ENCODE peak calls at places on chromosomes 7 and 10, in ten cellular contexts. M is psoas muscle; G is GM10248; X is foreskin fibroblast; A is kidney epithelial cell; K is GM13977; C is tibial artery; W is CD8-positive, alpha-beta T cell; T is A549; Q is adrenal gland. O is an unnamed sample.

GRCh38 chr10:90592903-90593302 is 264.9 kb downstream of the HTR7 start:
- DNase-seq in A (peak), W (no peak), C (peak), Q (peak), G (peak), X (peak), T (peak), K (peak), M (no peak), O (peak)

GRCh38 chr10:43160067-43160918 is 22.0 kb downstream of the CSGALNACT2 start:
- DNase-seq in X (peak), G (peak), A (no peak), Q (no peak), C (no peak), K (no peak), W (no peak), T (no peak), M (no peak), O (no peak)

GRCh38 chr7:120512701-120513100 is 239.7 kb downstream of the KCND2 start:
- DNase-seq in T (no peak), C (no peak), K (no peak), Q (no peak), W (no peak), X (no peak), M (no peak), G (no peak), A (no peak), O (no peak)

GRCh38 chr10:58023341-58024073 is 244.2 kb downstream of the IPMK start:
- DNase-seq in W (no peak), X (peak), K (no peak), G (no peak), C (no peak), M (no peak), T (peak), A (peak), Q (no peak), O (no peak)

GRCh38 chr7:32477649-32477980 is 12.6 kb downstream of the LSM5 start:
- DNase-seq in Q (no peak), X (no peak), G (no peak), T (no peak), A (no peak), C (no peak), W (no peak), K (no peak), M (no peak), O (no peak)

GRCh38 chr7:132004528-132004927 is 448.1 kb upstream of the PODXL start:
- DNase-seq in G (no peak), K (no peak), W (no peak), M (no peak), T (no peak), A (no peak), Q (no peak), C (no peak), X (peak), O (no peak)

GRCh38 chr7:47945261-47946015 is 2.8 kb downstream of the PKD1L1 start:
- DNase-seq in Q (peak), W (peak), T (peak), X (peak), G (peak), M (peak), K (peak), A (no peak), C (peak), O (peak)

GRCh38 chr7:27262121-27262520 is 19.5 kb downstream of the EVX1 start:
- DNase-seq in G (no peak), M (no peak), A (no peak), T (no peak), Q (no peak), C (no peak), K (no peak), X (no peak), W (no peak), O (no peak)

GRCh38 chr7:106217089-106217542 is 67.7 kb downstream of the NAMPT start:
- DNase-seq in W (no peak), M (peak), A (no peak), G (no peak), K (no peak), Q (peak), C (peak), T (peak), X (peak), O (peak)

GRCh38 chr7:54559401-54559800 is 17.2 kb downstream of the VSTM2A start:
- DNase-seq in Q (no peak), A (no peak), K (no peak), X (no peak), C (no peak), G (no peak), M (no peak), T (no peak), W (no peak), O (no peak)

GRCh38 chr7:37142943-37143342 is 305.7 kb downstream of the ELMO1 start:
- DNase-seq in T (no peak), X (no peak), C (no peak), M (no peak), A (no peak), Q (no peak), W (no peak), G (no peak), K (no peak), O (no peak)

GRCh38 chr10:132443605-132443997 is 46.6 kb downstream of the PWWP2B start:
- DNase-seq in G (peak), T (no peak), C (no peak), M (no peak), K (peak), Q (peak), W (peak), X (no peak), A (no peak), O (no peak)

GRCh38 chr7:129144834-129145668 is 544 bp downstream of the TSPAN33 start:
- DNase-seq in A (no peak), X (no peak), T (no peak), G (no peak), M (no peak), K (no peak), W (peak), Q (no peak), C (no peak), O (no peak)

GRCh38 chr7:159032310-159032709 is 112.4 kb downstream of the VIPR2 start:
- DNase-seq in Q (peak), K (no peak), C (peak), W (peak), X (no peak), T (no peak), A (no peak), G (no peak), M (no peak), O (no peak)

GRCh38 chr10:34613491-34613890 is 201.6 kb downstream of the PARD3 start:
- DNase-seq in K (no peak), A (no peak), M (no peak), T (no peak), G (no peak), Q (no peak), X (no peak), W (no peak), C (no peak), O (no peak)

GRCh38 chr7:51013218-51013786 is 230.6 kb upstream of the GRB10 start:
- DNase-seq in T (no peak), K (no peak), G (no peak), W (no peak), M (no peak), A (no peak), Q (no peak), X (no peak), C (no peak), O (no peak)

GRCh38 chr10:31723074-31723750 is 205.4 kb downstream of the ARHGAP12 start:
- DNase-seq in Q (no peak), X (no peak), M (no peak), K (no peak), A (peak), C (no peak), W (no peak), G (no peak), T (no peak), O (no peak)

GRCh38 chr7:135845415-135846075 is 96.9 kb upstream of the FAM180A start:
- DNase-seq in T (no peak), K (no peak), M (no peak), C (no peak), A (no peak), X (no peak), W (no peak), G (no peak), Q (no peak), O (no peak)

GRCh38 chr10:70903262-70903921 is 15.0 kb upstream of the PCBD1 start:
- DNase-seq in M (peak), A (no peak), Q (peak), T (peak), G (peak), X (peak), K (peak), W (peak), C (no peak), O (no peak)

GRCh38 chr7:35802649-35803048 is 1.8 kb downstream of the SEPTIN7 start:
- DNase-seq in K (peak), W (peak), M (no peak), T (no peak), X (no peak), G (peak), C (no peak), A (no peak), Q (no peak), O (no peak)

GRCh38 chr7:140326116-140326928 is 72.0 kb downstream of the SLC37A3 start:
- DNase-seq in G (peak), A (peak), K (peak), C (peak), M (peak), X (peak), W (peak), Q (peak), T (peak), O (peak)

GRCh38 chr10:85862771-85863170 is 503.8 kb downstream of the GRID1 start:
- DNase-seq in K (no peak), C (no peak), M (no peak), X (no peak), G (no peak), W (no peak), A (no peak), Q (no peak), T (no peak), O (no peak)

GRCh38 chr7:102424129-102424551 is 9.2 kb upstream of the ORAI2 start:
- DNase-seq in A (no peak), G (peak), W (no peak), X (no peak), T (no peak), K (no peak), C (no peak), M (no peak), Q (no peak), O (no peak)

GRCh38 chr7:1640376-1641172 is 29.5 kb upstream of the ELFN1 start:
- DNase-seq in A (no peak), G (no peak), W (no peak), T (no peak), Q (no peak), C (no peak), X (no peak), M (no peak), K (no peak), O (no peak)

GRCh38 chr10:5942001-5942400 is 35.3 kb downstream of the IL15RA start:
- DNase-seq in W (no peak), C (no peak), M (peak), A (no peak), Q (no peak), T (no peak), G (no peak), X (no peak), K (no peak), O (no peak)

GRCh38 chr7:21616796-21617436 is 74.1 kb downstream of the DNAH11 start:
- DNase-seq in X (peak), K (no peak), C (no peak), A (peak), T (peak), G (no peak), W (no peak), M (no peak), Q (no peak), O (no peak)

GRCh38 chr7:22853674-22854157 is 31.1 kb upstream of the TOMM7 start:
- DNase-seq in K (peak), A (no peak), X (no peak), M (no peak), W (peak), C (no peak), Q (no peak), T (peak), G (no peak), O (no peak)
- TF ChIP-seq CTCF in K (peak), A (peak), X (peak), M (no peak), W (no peak), C (peak), Q (peak), T (peak), G (peak), O (peak)

DNA sequence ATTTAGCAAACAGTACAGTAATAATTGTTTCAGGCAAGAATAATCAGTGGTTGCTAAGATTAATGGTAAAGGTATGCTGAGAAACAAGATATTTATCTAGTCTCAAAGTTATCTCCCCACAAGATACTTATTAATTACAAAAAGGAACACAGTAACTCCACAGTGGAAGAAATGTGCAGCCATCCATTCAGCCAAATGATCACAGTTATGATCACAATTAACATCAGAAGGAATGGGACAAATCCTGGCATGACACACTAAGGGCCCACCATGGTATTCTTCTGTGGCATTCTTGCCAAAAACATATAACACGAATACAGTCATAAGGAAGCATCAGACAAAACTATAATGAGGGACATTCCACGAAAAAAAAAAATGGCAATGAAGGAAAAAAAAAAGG is 21.0 kb downstream of the NUDCD3 start:
- DNase-seq in C (no peak), T (no peak), X (no peak), A (no peak), M (no peak), K (no peak), Q (no peak), G (no peak), W (no peak), O (no peak)
- TF ChIP-seq CTCF in C (no peak), T (no peak), X (no peak), A (no peak), M (no peak), K (no peak), Q (no peak), G (no peak), W (no peak), O (no peak)

GRCh38 chr10:78436223-78436575 is 402.5 kb downstream of the RPS24 start:
- DNase-seq in M (no peak), T (no peak), K (no peak), C (no peak), X (no peak), W (no peak), A (no peak), Q (no peak), G (no peak), O (no peak)

GRCh38 chr10:78436706-78437406 is 403.2 kb downstream of the RPS24 start:
- DNase-seq in M (no peak), G (no peak), C (peak), T (no peak), W (no peak), X (no peak), A (no peak), Q (no peak), K (no peak), O (no peak)

GRCh38 chr10:78437407-78437768 is 403.7 kb downstream of the RPS24 start:
- DNase-seq in A (no peak), Q (no peak), X (no peak), T (no peak), W (no peak), M (no peak), G (no peak), K (no peak), C (no peak), O (no peak)

GRCh38 chr10:78438907-78439809 is 405.5 kb downstream of the RPS24 start:
- DNase-seq in A (no peak), C (peak), K (no peak), X (no peak), T (no peak), Q (no peak), G (no peak), M (no peak), W (no peak), O (no peak)

DNA sequence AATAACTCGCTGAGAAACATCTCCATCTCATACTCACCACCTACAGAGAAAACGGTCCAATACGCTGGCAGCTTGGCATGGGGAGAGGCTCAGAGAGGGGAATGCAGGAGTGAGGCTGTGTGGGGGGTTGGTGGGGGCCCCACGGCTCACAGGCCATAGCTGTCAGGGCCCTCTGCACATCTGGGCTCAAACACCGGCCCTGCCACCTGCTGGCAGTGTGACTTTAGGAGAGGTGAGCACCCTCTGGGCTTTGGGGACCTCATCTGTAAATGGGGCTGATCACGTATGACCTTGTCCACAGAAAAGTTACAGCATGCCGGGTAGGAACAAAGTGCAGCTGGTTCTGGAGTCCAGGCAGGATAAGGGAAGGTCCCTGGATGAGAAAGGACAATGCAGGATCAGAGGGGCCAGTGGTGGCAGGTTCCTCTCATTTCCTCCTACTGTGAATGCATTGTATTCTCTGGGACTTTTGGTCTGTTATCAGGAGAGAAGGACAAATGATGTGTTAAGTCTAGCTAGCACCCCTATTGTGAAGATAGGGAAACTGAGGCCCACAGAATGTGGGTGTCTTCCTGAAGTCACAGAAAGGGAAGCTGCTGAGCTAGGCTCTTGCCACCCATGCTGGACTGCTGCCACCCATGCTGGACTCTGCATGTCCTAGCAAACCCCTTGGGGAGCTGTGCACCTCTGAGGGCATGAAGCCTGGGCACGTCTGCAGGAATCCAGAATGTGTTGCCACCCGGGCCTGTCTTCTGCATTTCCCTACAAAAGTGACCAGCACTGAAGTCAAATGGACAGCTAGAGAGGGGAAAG is 404.6 kb downstream of the RPS24 start:
- DNase-seq in X (no peak), T (no peak), G (no peak), K (no peak), M (no peak), C (peak), Q (no peak), A (no peak), W (no peak), O (no peak)
- TF ChIP-seq CTCF in X (no peak), T (peak), G (no peak), K (peak), M (no peak), C (no peak), Q (no peak), A (no peak), W (no peak), O (no peak)

GRCh38 chr7:76512941-76513816 is 2.8 kb downstream of the UPK3B start:
- DNase-seq in T (peak), C (peak), M (peak), K (no peak), G (no peak), A (no peak), Q (no peak), W (no peak), X (no peak), O (no peak)
- TF ChIP-seq CTCF in T (peak), C (no peak), M (peak), K (no peak), G (no peak), A (peak), Q (no peak), W (no peak), X (no peak), O (peak)

GRCh38 chr7:16466087-16466472 is 542 bp upstream of the SOSTDC1 start:
- DNase-seq in G (no peak), Q (no peak), W (no peak), X (no peak), C (no peak), K (no peak), T (no peak), A (no peak), M (no peak), O (no peak)

GRCh38 chr7:16471933-16472332 is 6.4 kb upstream of the SOSTDC1 start:
- DNase-seq in G (no peak), A (no peak), C (no peak), Q (no peak), M (no peak), K (no peak), X (no peak), T (no peak), W (no peak), O (no peak)
- TF ChIP-seq CTCF in G (no peak), A (no peak), C (no peak), Q (no peak), M (no peak), K (no peak), X (no peak), T (no peak), W (no peak), O (no peak)

GRCh38 chr10:69139961-69140360 is 16.0 kb downstream of the VPS26A start:
- DNase-seq in G (no peak), C (no peak), X (no peak), K (no peak), A (no peak), Q (peak), T (no peak), W (no peak), M (no peak), O (no peak)
- TF ChIP-seq CTCF in G (no peak), C (no peak), X (no peak), K (no peak), A (no peak), Q (no peak), T (no peak), W (no peak), M (no peak), O (no peak)

GRCh38 chr7:7761340-7761973 is 43.0 kb upstream of the RPA3 start:
- DNase-seq in X (peak), W (no peak), Q (no peak), K (peak), A (no peak), M (no peak), T (peak), G (no peak), C (no peak), O (no peak)
- TF ChIP-seq CTCF in X (peak), W (peak), Q (peak), K (peak), A (no peak), M (peak), T (peak), G (peak), C (peak), O (peak)

GRCh38 chr10:96133135-96133534 is 3.0 kb downstream of the ZNF518A start:
- DNase-seq in C (no peak), M (no peak), T (no peak), K (no peak), A (no peak), W (no peak), Q (no peak), X (peak), G (no peak), O (no peak)

GRCh38 chr10:96125142-96125515 is 5.0 kb upstream of the ZNF518A start:
- DNase-seq in K (no peak), M (no peak), A (no peak), C (no peak), X (no peak), G (no peak), T (no peak), W (no peak), Q (no peak), O (no peak)

GRCh38 chr10:96130326-96130758 is 245 bp downstream of the ZNF518A start:
- DNase-seq in K (peak), M (peak), X (peak), G (peak), C (peak), W (peak), Q (no peak), T (peak), A (no peak), O (no peak)

GRCh38 chr10:96124230-96125141 is 5.6 kb upstream of the ZNF518A start:
- DNase-seq in C (no peak), A (no peak), Q (no peak), M (no peak), G (peak), T (peak), W (no peak), K (peak), X (peak), O (no peak)

DNA sequence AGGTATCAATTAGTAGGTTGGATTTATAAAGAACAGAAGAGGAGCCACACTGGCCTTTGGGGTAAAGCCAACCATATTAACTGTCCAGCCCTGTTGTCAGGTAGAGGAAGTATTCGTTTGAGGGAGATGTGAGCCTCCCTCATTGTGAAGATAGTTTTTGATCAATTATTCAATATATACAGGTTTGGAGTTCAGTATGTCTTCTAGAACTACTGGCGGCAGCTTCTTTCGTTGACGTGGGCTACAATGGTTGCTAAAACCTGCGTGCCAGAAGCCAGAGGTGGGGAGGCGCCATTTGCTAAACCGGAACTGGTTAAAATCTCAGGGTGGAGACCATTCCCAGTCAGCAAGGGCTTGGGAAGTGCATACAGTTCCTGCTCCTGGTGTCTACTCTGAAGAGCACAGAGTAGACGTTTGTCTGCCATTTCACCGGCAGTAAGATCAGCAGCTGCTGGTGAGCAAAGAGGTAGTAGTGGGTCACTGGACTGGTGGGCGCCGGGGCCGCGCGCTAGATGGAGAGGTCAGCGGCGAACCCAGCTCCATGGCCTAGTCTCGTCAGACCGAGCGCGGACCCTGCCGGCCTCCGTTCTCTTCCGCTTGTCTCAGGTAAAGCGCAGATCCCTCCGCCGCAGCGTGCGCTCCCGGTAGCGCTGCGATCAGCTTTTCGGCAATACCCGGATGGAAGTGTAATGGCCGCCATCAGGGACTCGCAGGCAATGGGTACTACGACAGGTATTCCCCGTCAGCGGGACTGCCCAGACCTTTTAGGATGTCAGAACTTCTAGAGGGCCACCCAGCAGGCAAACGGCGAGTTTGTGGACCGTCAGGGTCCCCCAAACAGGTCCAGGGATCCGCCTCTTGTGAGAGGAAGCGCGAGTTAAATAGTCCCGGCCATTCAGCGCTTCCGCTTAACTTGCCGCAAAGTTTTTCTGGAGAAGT is at the start of gene ZNF518A:
- DNase-seq in X (peak), T (peak), G (peak), C (peak), Q (peak), M (peak), W (peak), A (peak), K (peak), O (peak)
- TF ChIP-seq CTCF in X (no peak), T (no peak), G (no peak), C (no peak), Q (no peak), M (no peak), W (no peak), A (no peak), K (no peak), O (no peak)

O was measured in LNCaP clone FGC.